ENCODE peak calls at places on chromosomes 7 and 10, in seven cellular contexts. N is amniotic stem cell; R is stimulated activated CD8-positive, alpha-beta memory T cell treated with anti-CD3 and anti-CD28 coated beads, Interleukin-4, amount 100 ng/mL, for 24 hours; W is GM23248; V is germinal center; K is globus pallidus; A is choroid plexus epithelial cell. O is an unnamed sample.

GRCh38 chr7:40001649-40002048 is 51.6 kb downstream of the CDK13 start:
- DNase-seq in N (no peak), R (no peak), W (no peak), V (no peak), K (no peak), A (no peak), O (no peak)

GRCh38 chr7:35720849-35721248 is 25.9 kb upstream of the HERPUD2 start:
- DNase-seq in N (no peak), R (no peak), W (no peak), V (no peak), K (no peak), A (no peak), O (no peak)

GRCh38 chr10:95333997-95334792 is 43.4 kb upstream of the PDLIM1 start:
- DNase-seq in N (peak; percentile 51), R (no peak), W (peak; percentile 92), V (no peak), K (no peak), A (peak; percentile 92), O (peak; percentile 94)

GRCh38 chr10:12018438-12019342 is 23.9 kb downstream of the UPF2 start:
- DNase-seq in N (no peak), R (no peak), W (peak; percentile 15), V (no peak), K (no peak), A (peak; percentile 61), O (peak; percentile 22)

GRCh38 chr7:157864911-157865310 is 528.1 kb downstream of the DNAJB6 start:
- DNase-seq in N (no peak), R (no peak), W (no peak), V (no peak), K (no peak), A (no peak), O (no peak)

GRCh38 chr10:96721207-96721572 is 876 bp upstream of the PIK3AP1 start:
- DNase-seq in N (no peak), R (no peak), W (no peak), V (no peak), K (no peak), A (no peak), O (no peak)

GRCh38 chr7:77565917-77566316 is 28.8 kb downstream of the PTPN12 start:
- DNase-seq in N (no peak), R (no peak), W (peak; percentile 92), V (no peak), K (no peak), A (peak; percentile 61), O (peak; percentile 87)

GRCh38 chr7:155844019-155844453 is 31.8 kb upstream of the SHH start:
- DNase-seq in N (no peak), R (no peak), W (no peak), V (no peak), K (no peak), A (peak; percentile 18), O (no peak)

GRCh38 chr7:150842018-150842417 is 10.3 kb upstream of the AOC1 start:
- DNase-seq in N (no peak), R (no peak), W (no peak), V (no peak), K (no peak), A (no peak), O (no peak)

GRCh38 chr7:94509264-94509878 is at the start of gene CASD1:
- DNase-seq in N (no peak), R (peak; percentile 51), W (peak; percentile 44), V (no peak), K (peak; percentile 70), A (peak; percentile 28), O (no peak)

GRCh38 chr7:22202141-22202540 is 154.8 kb downstream of the RAPGEF5 start:
- DNase-seq in N (no peak), R (no peak), W (no peak), V (no peak), K (no peak), A (peak; percentile 28), O (no peak)

GRCh38 chr7:129918922-129919321 is 33.8 kb downstream of the UBE2H start:
- DNase-seq in N (no peak), R (no peak), W (no peak), V (no peak), K (no peak), A (no peak), O (no peak)

GRCh38 chr7:47148541-47149207 is 433.2 kb downstream of the TNS3 start:
- DNase-seq in N (no peak), R (no peak), W (no peak), V (no peak), K (no peak), A (peak; percentile 38), O (no peak)

GRCh38 chr7:142612264-142612881 is 136.9 kb upstream of the PRSS1 start:
- DNase-seq in N (no peak), R (no peak), W (peak; percentile 48), V (no peak), K (no peak), A (peak; percentile 60), O (peak; percentile 83)

GRCh38 chr10:127797339-127797738 is 60.4 kb downstream of the FOXI2 start:
- DNase-seq in N (no peak), R (no peak), W (no peak), V (peak; percentile 9), K (no peak), A (peak; percentile 2), O (no peak)